ENCODE peak calls at places on chromosomes 2 and 18, in five cellular contexts. F is CD8-positive, alpha-beta memory T cell; X is small intestine; A is heart right ventricle; T is PC-9. Z is an unnamed sample.

GRCh38 chr2:155662224-155662623 is 670.3 kb downstream of the NR4A2 start:
- DNase-seq in F (no peak), X (no peak), A (no peak), T (no peak), Z (no peak)

GRCh38 chr18:57965246-57965645 is 78.8 kb upstream of the NEDD4L start:
- DNase-seq in F (no peak), X (no peak), A (no peak), T (no peak), Z (no peak)

GRCh38 chr18:55500316-55501086 is 87.5 kb downstream of the TCF4 start:
- DNase-seq in F (no peak), X (no peak), A (no peak), T (no peak), Z (peak; percentile 89)

GRCh38 chr2:143357956-143358355 is 228.7 kb downstream of the ARHGAP15 start:
- DNase-seq in F (no peak), X (no peak), A (no peak), T (no peak), Z (no peak)

GRCh38 chr18:63848159-63848558 is 39.3 kb upstream of the SERPINB2 start:
- DNase-seq in F (no peak), X (peak; percentile 32), A (no peak), T (peak; percentile 56), Z (peak; percentile 76)

GRCh38 chr2:236998250-236998649 is 87.4 kb upstream of the COPS8 start:
- DNase-seq in F (no peak), X (no peak), A (no peak), T (peak; percentile 76), Z (peak; percentile 33)

GRCh38 chr2:10790228-10790973 is 22.2 kb downstream of the PDIA6 start:
- DNase-seq in F (no peak), X (peak; percentile 86), A (no peak), T (no peak), Z (no peak)

GRCh38 chr2:142217804-142218203 is 87.0 kb upstream of the LRP1B start:
- DNase-seq in F (no peak), X (no peak), A (no peak), T (no peak), Z (peak; percentile 0)

GRCh38 chr2:67268806-67269205 is 128.3 kb upstream of the ETAA1 start:
- DNase-seq in F (no peak), X (no peak), A (no peak), T (no peak), Z (peak; percentile 78)

GRCh38 chr2:10089565-10090183 is 9.5 kb upstream of the CYS1 start:
- DNase-seq in F (no peak), X (no peak), A (no peak), T (no peak), Z (no peak)

GRCh38 chr2:217429981-217430500 is 570.2 kb upstream of the TNP1 start:
- DNase-seq in F (no peak), X (no peak), A (no peak), T (no peak), Z (peak; percentile 67)

GRCh38 chr2:74822771-74823283 is 11.1 kb upstream of the HK2 start:
- DNase-seq in F (no peak), X (no peak), A (no peak), T (no peak), Z (peak; percentile 24)

GRCh38 chr2:70010222-70011111 is 49.0 kb upstream of the ASPRV1 start:
- DNase-seq in F (no peak), X (peak; percentile 100), A (no peak), T (no peak), Z (no peak)

GRCh38 chr2:217858519-217859466 is 144.0 kb downstream of the TNS1 start:
- DNase-seq in F (no peak), X (peak; percentile 2), A (peak; percentile 93), T (no peak), Z (peak; percentile 98)

GRCh38 chr2:48356701-48357322 is 173.1 kb upstream of the STON1 start:
- DNase-seq in F (peak; percentile 76), X (peak; percentile 33), A (no peak), T (no peak), Z (no peak)

GRCh38 chr18:3597159-3597977 is 147.4 kb downstream of the TGIF1 start:
- DNase-seq in F (no peak), X (no peak), A (no peak), T (no peak), Z (no peak)

GRCh38 chr18:3596324-3597158 is 146.6 kb downstream of the TGIF1 start:
- DNase-seq in F (no peak), X (peak; percentile 61), A (peak; percentile 72), T (peak; percentile 79), Z (no peak)

GRCh38 chr18:3593904-3594759 is 144.2 kb downstream of the TGIF1 start:
- DNase-seq in F (peak; percentile 93), X (peak; percentile 89), A (peak; percentile 93), T (peak; percentile 93), Z (peak; percentile 97)

GRCh38 chr18:3594760-3595241 is 144.8 kb downstream of the TGIF1 start:
- DNase-seq in F (no peak), X (peak; percentile 56), A (no peak), T (peak; percentile 49), Z (peak; percentile 66)

GRCh38 chr18:3595282-3596273 is 145.6 kb downstream of the TGIF1 start:
- DNase-seq in F (no peak), X (peak; percentile 62), A (no peak), T (peak; percentile 99), Z (peak; percentile 96)
- H3K27ac ChIP-seq in F (peak overlapping the region; percentile 95), X (peak overlapping the region; percentile 94), A (peak overlapping the region; percentile 98), T (peak overlapping the region; percentile 100), Z (peak overlapping the region; percentile 100)

GRCh38 chr2:161709428-161709827 is 85.2 kb downstream of the SLC4A10 start:
- DNase-seq in F (no peak), X (no peak), A (no peak), T (no peak), Z (no peak)
- H3K27ac ChIP-seq in F (no peak overlapping the region), X (no peak overlapping the region), A (no peak overlapping the region), T (no peak overlapping the region), Z (no peak overlapping the region)

DNA sequence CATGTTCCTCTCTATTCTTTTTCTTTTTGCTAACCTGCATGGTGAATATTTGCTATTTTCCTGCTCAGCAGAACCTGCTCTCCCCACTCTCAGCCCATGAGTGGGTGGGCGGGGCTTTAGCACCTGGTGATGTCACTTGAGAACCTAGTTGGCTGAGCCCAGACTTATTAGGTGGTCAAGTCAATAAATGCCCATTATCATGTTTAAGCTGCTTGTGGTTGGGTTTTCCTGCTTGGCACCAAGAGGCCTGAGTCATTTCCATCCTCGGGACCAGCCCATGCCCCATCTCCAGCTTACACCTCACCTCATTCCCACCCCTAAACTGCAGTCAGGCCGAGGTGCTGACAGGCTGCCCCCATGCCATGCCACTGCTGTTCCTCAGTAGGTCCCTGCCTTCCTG is 226.6 kb downstream of the ANKRD30B start:
- DNase-seq in F (no peak), X (no peak), A (no peak), T (peak; percentile 82), Z (peak; percentile 7)
- H3K27ac ChIP-seq in F (no peak overlapping the region), X (no peak overlapping the region), A (no peak overlapping the region), T (peak overlapping the region; percentile 68), Z (no peak overlapping the region)

GRCh38 chr2:28442328-28442727 is 49.7 kb downstream of the FOSL2 start:
- DNase-seq in F (no peak), X (no peak), A (no peak), T (no peak), Z (no peak)
- H3K27ac ChIP-seq in F (no peak overlapping the region), X (no peak overlapping the region), A (no peak overlapping the region), T (no peak overlapping the region), Z (no peak overlapping the region)

GRCh38 chr2:172252154-172252553 is 149.5 kb upstream of the DLX2 start:
- DNase-seq in F (no peak), X (no peak), A (peak; percentile 65), T (peak; percentile 34), Z (no peak)
- H3K27ac ChIP-seq in F (no peak overlapping the region), X (peak overlapping the region; percentile 77), A (peak overlapping the region; percentile 76), T (peak overlapping the region; percentile 65), Z (peak overlapping the region; percentile 29)

GRCh38 chr2:124880995-124881394 is 855.9 kb downstream of the CNTNAP5 start:
- DNase-seq in F (no peak), X (no peak), A (no peak), T (no peak), Z (no peak)

GRCh38 chr2:124879615-124880014 is 854.5 kb downstream of the CNTNAP5 start:
- DNase-seq in F (no peak), X (no peak), A (no peak), T (no peak), Z (no peak)

GRCh38 chr2:124883595-124883994 is 858.5 kb downstream of the CNTNAP5 start:
- DNase-seq in F (no peak), X (no peak), A (no peak), T (no peak), Z (no peak)

GRCh38 chr2:124888431-124888830 is 863.3 kb downstream of the CNTNAP5 start:
- DNase-seq in F (no peak), X (no peak), A (no peak), T (no peak), Z (no peak)

DNA sequence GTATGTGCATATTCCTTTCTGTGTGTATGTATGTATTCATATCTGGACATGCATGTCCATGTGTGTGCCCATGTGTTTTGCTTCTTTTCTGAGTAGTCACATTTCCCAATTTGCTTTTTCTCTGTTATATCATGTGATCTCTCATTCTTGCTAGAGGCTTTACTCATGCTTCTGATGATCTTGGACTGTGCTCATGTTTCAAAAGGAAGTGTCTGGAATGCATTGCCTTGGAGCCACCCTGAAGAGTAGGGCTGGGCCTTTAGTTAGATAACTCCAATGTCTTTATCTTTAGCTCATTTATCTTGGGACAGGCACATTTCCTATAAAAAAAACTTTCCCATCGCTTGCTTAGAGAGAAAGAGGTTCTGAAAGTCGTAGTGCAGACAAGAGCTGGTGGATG is 859.2 kb downstream of the CNTNAP5 start:
- DNase-seq in F (no peak), X (no peak), A (no peak), T (no peak), Z (no peak)
- H3K27ac ChIP-seq in F (no peak overlapping the region), X (no peak overlapping the region), A (no peak overlapping the region), T (no peak overlapping the region), Z (no peak overlapping the region)

GRCh38 chr2:46855805-46856204 is 59.8 kb downstream of the MCFD2 start:
- DNase-seq in F (no peak), X (no peak), A (no peak), T (peak; percentile 92), Z (peak; percentile 63)

GRCh38 chr2:46859482-46859881 is 56.1 kb downstream of the MCFD2 start:
- DNase-seq in F (no peak), X (no peak), A (no peak), T (no peak), Z (no peak)

GRCh38 chr2:46856336-46856735 is 59.3 kb downstream of the MCFD2 start:
- DNase-seq in F (no peak), X (no peak), A (no peak), T (no peak), Z (no peak)

GRCh38 chr2:46857871-46858696 is 57.5 kb downstream of the MCFD2 start:
- DNase-seq in F (no peak), X (peak; percentile 82), A (no peak), T (peak; percentile 62), Z (peak; percentile 84)

DNA sequence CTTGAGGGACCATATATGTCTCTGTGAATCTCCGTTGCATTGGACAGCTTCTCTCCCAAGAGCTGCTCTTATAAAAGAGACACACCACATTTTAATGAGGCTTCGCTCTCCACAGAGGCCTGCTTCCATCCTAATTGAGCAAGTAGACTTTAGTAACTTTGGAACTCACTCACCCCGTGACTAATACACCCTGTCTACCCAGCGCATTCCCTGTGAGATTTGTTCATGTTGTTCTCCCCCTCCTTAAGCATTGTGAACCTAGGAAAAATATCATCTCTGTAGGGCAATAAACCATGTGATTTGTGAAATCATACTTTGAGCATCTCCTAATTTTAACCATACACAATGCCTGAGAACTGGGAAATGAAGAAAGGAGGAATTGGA is 56.9 kb downstream of the MCFD2 start:
- DNase-seq in F (no peak), X (no peak), A (no peak), T (peak; percentile 73), Z (peak; percentile 96)
- H3K27ac ChIP-seq in F (no peak overlapping the region), X (no peak overlapping the region), A (no peak overlapping the region), T (peak overlapping the region; percentile 91), Z (peak overlapping the region; percentile 99)

Z was measured in GM23248.